ENCODE peak calls at places on chromosomes 2 and 18, in ten cellular contexts. I is Peyer's patch; W is brain microvascular endothelial cell; P is GM06990; R is CD8-positive, alpha-beta T cell; M is RWPE2; L is cardiac muscle cell; F is spleen; Z is colonic mucosa; X is upper lobe of right lung. D is an unnamed sample.

GRCh38 chr2:3344897-3345296 is 32.7 kb downstream of the EIPR1 start:
- DNase-seq in L (no peak), R (no peak), M (no peak), P (no peak), I (no peak), X (peak; percentile 39), Z (no peak), F (no peak), W (peak; percentile 26), D (no peak)

GRCh38 chr2:189581354-189582139 is 961 bp upstream of the SLC40A1 start:
- DNase-seq in L (peak; percentile 18), W (no peak), P (no peak), R (no peak), M (no peak), I (peak; percentile 53), F (peak; percentile 56), X (no peak), Z (peak; percentile 57), D (no peak)

GRCh38 chr18:62282188-62282629 is 42.9 kb upstream of the TNFRSF11A start:
- DNase-seq in I (no peak), M (no peak), Z (no peak), P (no peak), R (no peak), X (no peak), F (no peak), W (peak; percentile 58), L (peak; percentile 82), D (peak; percentile 27)

GRCh38 chr2:64202206-64202864 is 58.1 kb upstream of the PELI1 start:
- DNase-seq in Z (no peak), I (no peak), P (no peak), R (no peak), X (no peak), M (no peak), F (no peak), W (peak; percentile 23), L (peak; percentile 53), D (peak; percentile 86)

GRCh38 chr2:159150208-159150607 is 136.3 kb downstream of the WDSUB1 start:
- DNase-seq in Z (no peak), R (no peak), I (no peak), F (no peak), X (no peak), W (no peak), L (peak; percentile 26), P (no peak), M (no peak), D (no peak)

GRCh38 chr18:74380916-74381315 is 65.3 kb downstream of the C18orf63 start:
- DNase-seq in X (no peak), L (no peak), R (no peak), W (no peak), Z (peak; percentile 8), I (peak; percentile 42), M (no peak), F (no peak), P (no peak), D (no peak)

GRCh38 chr2:60496976-60497375 is 56.5 kb downstream of the BCL11A start:
- DNase-seq in X (no peak), R (no peak), I (no peak), F (no peak), P (no peak), W (no peak), Z (no peak), M (no peak), L (no peak), D (no peak)

GRCh38 chr18:10442551-10442971 is 11.9 kb upstream of the APCDD1 start:
- DNase-seq in Z (no peak), R (no peak), L (peak; percentile 23), F (no peak), P (no peak), I (no peak), X (no peak), W (no peak), M (no peak), D (no peak)

GRCh38 chr2:112159454-112159921 is 21.3 kb downstream of the FBLN7 start:
- DNase-seq in Z (no peak), R (no peak), L (no peak), I (peak; percentile 86), M (no peak), W (no peak), P (no peak), X (peak; percentile 51), F (peak; percentile 87), D (no peak)

GRCh38 chr2:85971369-85971768 is 82.6 kb upstream of the ST3GAL5 start:
- DNase-seq in M (no peak), P (no peak), L (peak; percentile 32), F (no peak), I (no peak), Z (no peak), R (no peak), W (peak; percentile 11), X (no peak), D (no peak)

GRCh38 chr2:119253114-119253702 is 29.6 kb downstream of the STEAP3 start:
- DNase-seq in L (peak; percentile 56), Z (no peak), P (no peak), W (no peak), X (no peak), F (no peak), R (no peak), M (no peak), I (no peak), D (peak; percentile 31)

GRCh38 chr2:7111626-7112025 is 194.4 kb downstream of the RNF144A start:
- DNase-seq in F (no peak), W (no peak), M (no peak), P (no peak), Z (no peak), I (no peak), X (no peak), R (no peak), L (no peak), D (no peak)

GRCh38 chr2:7792031-7792651 is 874.9 kb downstream of the RNF144A start:
- DNase-seq in L (no peak), X (no peak), Z (no peak), I (no peak), F (no peak), W (no peak), M (no peak), P (no peak), R (no peak), D (no peak)

DNA sequence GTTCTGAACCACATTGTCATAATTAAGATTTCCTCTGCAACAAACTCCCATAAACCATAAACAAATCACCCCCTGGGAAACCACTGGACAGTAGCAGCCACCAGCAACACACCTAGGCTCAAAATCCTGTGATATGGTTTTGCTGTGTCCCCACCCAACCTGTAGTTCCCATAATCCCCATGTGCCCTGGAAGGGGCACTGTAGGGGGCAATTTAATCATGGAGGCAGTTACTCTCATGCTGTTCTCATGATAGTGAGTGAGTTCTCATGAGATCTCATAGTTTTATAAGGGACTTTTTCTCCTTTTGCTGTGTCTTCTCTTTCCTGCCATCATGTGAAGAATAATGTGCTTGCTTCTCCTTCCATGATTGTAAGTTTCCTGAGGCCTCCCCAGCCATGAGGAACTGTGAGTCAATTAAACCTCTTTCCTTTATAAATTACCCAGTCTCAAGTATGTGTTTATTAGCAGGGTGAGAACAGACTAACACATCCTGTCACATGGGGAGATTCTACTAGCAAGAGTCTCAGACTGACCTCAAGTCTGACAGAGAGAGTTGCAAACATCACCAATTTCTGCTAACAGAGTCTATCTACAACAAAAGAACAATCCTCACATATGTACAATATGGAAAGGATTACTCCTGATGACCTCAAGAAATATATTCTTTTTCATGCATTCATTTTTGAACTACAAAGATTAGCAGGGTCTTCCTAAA is 182.6 kb downstream of the GRB14 start:
- DNase-seq in M (no peak), I (no peak), W (no peak), P (no peak), X (no peak), F (no peak), R (no peak), L (no peak), Z (no peak), D (no peak)
- TF ChIP-seq CTCF in M (no peak), I (no peak), W (no peak), P (no peak), X (no peak), F (no peak), R (no peak), L (no peak), Z (no peak), D (no peak)

DNA sequence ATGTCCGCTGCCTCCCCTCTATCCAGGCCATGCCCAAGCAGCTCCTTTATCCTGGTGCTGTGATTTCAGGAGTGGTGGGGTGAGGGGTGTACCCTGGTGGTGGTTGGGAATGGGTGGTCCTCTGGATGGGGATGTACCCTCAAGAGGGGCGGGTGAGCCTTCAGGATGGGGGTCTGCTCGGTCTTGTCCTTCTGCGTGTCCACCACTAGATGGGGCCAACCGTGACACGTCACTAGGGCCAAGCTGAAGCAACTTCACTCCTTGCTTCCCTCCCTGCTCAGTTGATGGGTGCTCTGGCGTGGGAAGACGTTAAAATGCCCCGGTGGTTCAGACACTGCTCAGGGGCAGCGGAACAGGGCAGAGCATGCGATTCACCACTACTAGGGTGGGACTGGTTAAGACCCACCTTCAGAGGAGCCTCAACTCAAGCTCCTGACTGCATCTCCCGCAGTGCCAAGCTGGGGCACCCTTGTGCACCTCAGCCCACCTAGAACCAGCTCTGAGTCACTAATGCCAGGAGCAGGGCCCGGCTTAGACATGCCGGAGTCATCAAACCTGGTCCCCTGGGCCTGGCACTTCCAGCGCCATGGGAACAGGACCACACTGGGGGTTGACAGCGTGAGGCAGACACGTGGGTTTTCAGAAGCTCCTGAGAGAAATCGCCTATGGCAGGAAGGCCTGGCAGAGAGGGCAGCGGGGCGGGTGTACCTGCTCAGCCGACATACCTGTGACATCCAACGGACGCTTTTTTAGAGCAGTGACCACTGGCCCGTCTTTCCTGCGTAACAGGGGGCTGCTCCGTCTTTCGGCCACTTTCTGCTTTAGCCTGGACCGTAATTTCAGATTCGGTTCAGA is 256.7 kb downstream of the HDAC4 start:
- DNase-seq in M (no peak), F (peak; percentile 58), W (peak; percentile 25), L (peak; percentile 69), P (peak; percentile 37), R (no peak), X (no peak), I (no peak), Z (no peak), D (no peak)
- H3K36me3 ChIP-seq in M (peaks cover 4% of the 10 kb centered on the region), F (peaks cover 57% of the 10 kb centered on the region), W (no peaks in the 10 kb centered on the region), L (peaks cover 2% of the 10 kb centered on the region), P (no peaks in the 10 kb centered on the region), R (peaks cover 14% of the 10 kb centered on the region), X (peaks cover 39% of the 10 kb centered on the region), I (peaks cover 62% of the 10 kb centered on the region), Z (no peaks in the 10 kb centered on the region), D (peaks cover 7% of the 10 kb centered on the region)

GRCh38 chr2:55160422-55160821 is 71.7 kb downstream of the CLHC1 start:
- DNase-seq in P (no peak), R (no peak), F (no peak), L (no peak), W (no peak), X (no peak), M (no peak), I (no peak), Z (no peak), D (no peak)
- H3K4me3 ChIP-seq in P (no peak overlapping the region), R (no peak overlapping the region), F (no peak overlapping the region), L (no peak overlapping the region), W (no peak overlapping the region), X (no peak overlapping the region), M (no peak overlapping the region), I (no peak overlapping the region), Z (no peak overlapping the region), D (no peak overlapping the region)

GRCh38 chr2:162261032-162261945 is 18.0 kb upstream of the FAP start:
- DNase-seq in I (peak; percentile 51), L (peak; percentile 82), F (peak; percentile 69), P (no peak), M (no peak), W (peak; percentile 70), R (no peak), Z (peak; percentile 25), X (peak; percentile 78), D (no peak)

GRCh38 chr2:162265666-162266467 is 22.6 kb upstream of the FAP start:
- DNase-seq in X (no peak), L (no peak), W (no peak), F (no peak), I (no peak), Z (no peak), R (no peak), M (no peak), P (no peak), D (no peak)

GRCh38 chr2:162266468-162266754 is 23.2 kb upstream of the FAP start:
- DNase-seq in W (no peak), Z (no peak), M (no peak), P (no peak), L (peak; percentile 60), F (no peak), I (no peak), X (no peak), R (no peak), D (no peak)
- TF ChIP-seq CTCF in W (peak; percentile 18), Z (no peak), M (no peak), P (no peak), L (peak; percentile 29), F (no peak), I (no peak), X (no peak), R (no peak), D (no peak)

D was measured in BJ.